ENCODE peak calls at places on chromosomes 1 and 21, in nine cellular contexts. L is tibial nerve, M is H1, Z is A549, F is transverse colon, B is stomach, P is K562, Y is SK-N-SH, C is sigmoid colon. D is an unnamed sample.

GRCh38 chr21:45003331-45004058 is 63.7 kb downstream of the SLX9 start:
- DNase-seq in M (no peak), Z (no peak), Y (no peak), P (no peak), F (peak), B (no peak), L (no peak), C (peak), D (no peak)

GRCh38 chr1:179817789-179818188 is 59.8 kb downstream of the TOR1AIP2 start:
- DNase-seq in F (no peak), M (no peak), Y (peak), P (no peak), Z (no peak), C (peak), L (peak), B (no peak), D (peak)

GRCh38 chr1:82486969-82487368 is 686.2 kb downstream of the ADGRL2 start:
- DNase-seq in F (no peak), M (no peak), P (no peak), Z (no peak), B (no peak), L (no peak), C (no peak), Y (no peak), D (no peak)

GRCh38 chr1:156498447-156499193 is 2.0 kb downstream of the MEF2D start:
- DNase-seq in B (peak), Z (no peak), P (no peak), F (peak), Y (no peak), C (peak), M (peak), L (no peak), D (no peak)

GRCh38 chr1:156151093-156151688 is 2.2 kb upstream of the SEMA4A start:
- DNase-seq in Z (no peak), M (no peak), B (no peak), Y (no peak), C (no peak), L (no peak), P (no peak), F (peak), D (no peak)

GRCh38 chr1:212475151-212475550 is 42.4 kb downstream of the NENF start:
- DNase-seq in B (no peak), C (no peak), Z (no peak), Y (no peak), P (no peak), L (no peak), F (no peak), M (no peak), D (no peak)

GRCh38 chr1:11748294-11749202 is 12.6 kb downstream of the AGTRAP start:
- DNase-seq in C (no peak), L (no peak), B (no peak), Z (no peak), M (no peak), F (no peak), P (no peak), Y (no peak), D (no peak)

GRCh38 chr1:235502601-235503332 is 1.5 kb downstream of the B3GALNT2 start:
- DNase-seq in B (no peak), Y (no peak), M (no peak), F (no peak), P (no peak), L (no peak), C (no peak), Z (no peak), D (no peak)

GRCh38 chr1:101051688-101052638 is 26.4 kb upstream of the DPH5 start:
- DNase-seq in Y (no peak), M (no peak), B (no peak), Z (no peak), C (no peak), L (no peak), P (no peak), F (no peak), D (no peak)

GRCh38 chr1:160032165-160032827 is 506 bp upstream of the PIGM start:
- DNase-seq in M (no peak), C (no peak), Y (peak), L (no peak), P (peak), Z (peak), B (no peak), F (peak), D (no peak)

GRCh38 chr21:46060596-46061061 is 37.3 kb upstream of the COL6A2 start:
- DNase-seq in B (peak), C (peak), Y (no peak), P (no peak), Z (peak), L (peak), F (peak), M (no peak), D (peak)

GRCh38 chr21:17495680-17496079 is 17.2 kb upstream of the CXADR start:
- DNase-seq in L (no peak), M (no peak), C (no peak), F (no peak), P (no peak), Y (no peak), Z (no peak), B (no peak), D (no peak)

GRCh38 chr1:173117108-173117633 is 66.4 kb upstream of the TNFSF18 start:
- DNase-seq in P (no peak), C (no peak), M (no peak), B (no peak), Y (no peak), Z (no peak), F (no peak), L (no peak), D (no peak)

GRCh38 chr1:207959995-207960745 is 49.2 kb upstream of the CD34 start:
- DNase-seq in B (no peak), F (no peak), Y (no peak), L (no peak), Z (no peak), M (no peak), C (no peak), P (no peak), D (no peak)

GRCh38 chr1:14937288-14937949 is 216.1 kb upstream of the TMEM51 start:
- DNase-seq in F (no peak), Z (no peak), B (no peak), Y (peak), L (no peak), M (no peak), C (no peak), P (no peak), D (no peak)

GRCh38 chr1:114330451-114330983 is 176.8 kb upstream of the SYT6 start:
- DNase-seq in B (no peak), L (no peak), M (no peak), P (no peak), Y (no peak), F (peak), Z (no peak), C (no peak), D (no peak)

GRCh38 chr1:185644531-185644930 is 89.7 kb upstream of the HMCN1 start:
- DNase-seq in L (no peak), Y (no peak), Z (no peak), M (no peak), B (no peak), P (no peak), C (no peak), F (no peak), D (no peak)

GRCh38 chr1:20476260-20477038 is 9.6 kb downstream of the CAMK2N1 start:
- DNase-seq in M (peak), P (peak), Z (peak), Y (peak), C (no peak), F (peak), B (peak), L (no peak), D (peak)

GRCh38 chr1:49319426-49319963 is 542.8 kb upstream of the BEND5 start:
- DNase-seq in C (no peak), F (no peak), L (no peak), Y (no peak), P (no peak), B (no peak), M (no peak), Z (no peak), D (no peak)

GRCh38 chr1:49323925-49324540 is 547.3 kb upstream of the BEND5 start:
- DNase-seq in C (no peak), P (no peak), B (no peak), L (no peak), M (no peak), F (no peak), Y (no peak), Z (no peak), D (no peak)

DNA sequence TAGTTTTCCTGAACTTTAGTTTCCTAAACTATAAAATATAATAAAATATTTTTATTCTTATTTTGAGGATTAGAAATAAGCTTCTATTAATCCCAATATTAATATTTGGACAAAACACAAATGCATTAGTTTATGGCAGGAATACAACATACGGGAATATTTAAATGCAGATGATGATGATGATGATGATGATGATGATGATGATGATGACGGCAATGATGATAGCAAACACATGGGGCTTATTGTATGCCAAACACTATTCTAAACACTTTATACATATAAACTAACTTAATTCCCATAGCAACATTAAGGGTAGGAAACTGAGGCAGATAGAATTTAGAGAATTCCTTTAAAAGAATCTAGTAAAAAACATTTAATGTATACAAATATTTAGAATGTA is 541.5 kb upstream of the BEND5 start:
- DNase-seq in B (no peak), F (no peak), P (no peak), Y (no peak), C (no peak), Z (no peak), M (no peak), L (no peak), D (no peak)
- TF ChIP-seq EP300 in B (no peak), F (no peak), P (no peak), Y (no peak), C (no peak), Z (no peak), M (no peak), L (no peak), D (no peak)

DNA sequence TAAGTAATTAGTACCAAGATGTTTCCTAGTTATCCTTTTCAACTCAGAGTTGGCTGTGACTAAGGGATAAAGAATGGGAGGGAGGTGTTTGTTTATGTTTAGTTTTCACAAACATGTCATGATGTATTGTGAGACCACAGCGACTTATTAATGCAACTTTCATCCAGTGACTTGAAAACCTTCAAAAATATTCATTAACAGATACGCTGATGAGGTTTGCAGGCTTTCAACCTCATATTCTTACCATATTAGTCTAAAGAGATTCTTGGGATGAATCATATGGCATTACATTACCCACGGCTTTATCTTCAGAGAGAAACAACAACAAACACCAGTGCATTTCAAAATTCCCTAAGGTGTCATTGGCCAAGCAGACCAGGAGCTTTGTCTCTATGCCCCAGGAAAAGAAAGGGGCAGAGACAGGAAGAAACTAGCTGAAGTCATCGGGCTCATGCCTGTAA is 36.4 kb downstream of the PALMD start:
- DNase-seq in L (no peak), Y (no peak), B (no peak), C (no peak), P (no peak), Z (peak), M (no peak), F (no peak), D (no peak)
- H3K4me3 ChIP-seq in L (no peak), Y (no peak), B (no peak), C (no peak), P (no peak), Z (no peak), M (no peak), F (no peak), D (no peak)

GRCh38 chr1:245969274-245969673 is 537.8 kb downstream of the SMYD3 start:
- DNase-seq in F (no peak), M (no peak), P (no peak), Z (no peak), Y (no peak), B (no peak), C (no peak), L (no peak), D (no peak)
- TF ChIP-seq EP300 in F (no peak), M (no peak), P (no peak), Z (no peak), Y (peak), B (no peak), C (no peak), L (no peak), D (no peak)

DNA sequence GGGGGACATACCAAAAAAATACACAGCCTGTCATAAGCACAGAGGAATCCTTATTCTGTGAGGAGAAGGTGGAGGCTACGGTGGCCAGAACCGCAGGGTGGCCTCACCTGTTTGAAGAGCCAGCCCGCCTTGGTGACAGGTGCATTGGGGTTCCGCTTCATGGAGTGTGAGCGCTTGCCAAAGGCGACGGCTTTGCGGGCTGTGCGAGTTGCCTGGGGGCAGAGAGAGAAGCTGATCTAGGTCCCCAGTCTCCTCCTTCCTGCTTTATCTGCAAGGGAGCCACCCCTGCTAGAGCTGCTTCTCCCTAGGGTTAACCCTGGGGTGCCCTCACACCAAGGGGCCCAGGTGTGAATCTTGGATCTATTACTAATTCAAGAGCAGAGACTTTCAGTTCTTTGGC is 54.3 kb upstream of the GOLT1A start:
- DNase-seq in Y (no peak), F (no peak), C (no peak), Z (no peak), M (no peak), L (no peak), P (no peak), B (no peak), D (no peak)
- H3K4me3 ChIP-seq in Y (no peak), F (no peak), C (no peak), Z (no peak), M (no peak), L (no peak), P (no peak), B (no peak), D (no peak)

GRCh38 chr1:239761509-239761908 is 330.2 kb upstream of the FMN2 start:
- DNase-seq in M (no peak), L (no peak), F (no peak), C (no peak), P (no peak), Z (no peak), Y (peak), B (no peak), D (no peak)
- TF ChIP-seq EP300 in M (no peak), L (no peak), F (no peak), C (no peak), P (no peak), Z (no peak), Y (no peak), B (no peak), D (no peak)

GRCh38 chr1:230712470-230712942 is 1.4 kb downstream of the AGT start:
- DNase-seq in Y (no peak), Z (no peak), L (no peak), P (no peak), C (no peak), B (no peak), M (no peak), F (no peak), D (no peak)

GRCh38 chr1:230713547-230713914 is 391 bp downstream of the AGT start:
- DNase-seq in Z (no peak), P (no peak), L (no peak), F (no peak), Y (no peak), M (no peak), C (no peak), B (no peak), D (no peak)

GRCh38 chr1:230711245-230711644 is 2.7 kb downstream of the AGT start:
- DNase-seq in F (no peak), Y (no peak), L (no peak), P (no peak), B (no peak), M (no peak), C (no peak), Z (no peak), D (no peak)

GRCh38 chr1:230713915-230714764 is at the start of gene AGT:
- DNase-seq in Y (no peak), M (no peak), C (peak), Z (no peak), F (peak), L (peak), P (no peak), B (peak), D (peak)

DNA sequence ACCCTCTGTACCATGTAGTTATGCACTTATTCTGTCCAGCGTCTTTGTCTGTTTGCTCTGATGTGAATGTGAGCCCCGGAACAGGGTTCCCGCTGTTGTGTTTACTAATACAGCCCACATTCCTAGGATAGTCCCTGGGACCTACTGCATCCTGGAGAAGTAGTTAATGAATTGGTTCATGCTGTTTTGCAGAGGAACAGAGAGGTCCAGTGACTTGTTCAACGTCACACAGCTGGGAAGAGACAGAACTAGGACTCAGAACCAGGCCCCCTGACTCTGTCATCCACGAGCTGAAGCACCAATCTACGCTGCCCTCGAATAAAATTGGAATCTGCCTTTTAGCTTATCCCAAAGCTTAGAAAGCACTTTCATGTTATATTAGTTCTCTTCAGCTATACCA is 784 bp downstream of the AGT start:
- DNase-seq in F (no peak), B (no peak), P (no peak), Y (no peak), Z (no peak), M (no peak), L (no peak), C (no peak), D (no peak)
- H3K4me3 ChIP-seq in F (no peak), B (no peak), P (no peak), Y (no peak), Z (no peak), M (no peak), L (no peak), C (no peak), D (no peak)

DNA sequence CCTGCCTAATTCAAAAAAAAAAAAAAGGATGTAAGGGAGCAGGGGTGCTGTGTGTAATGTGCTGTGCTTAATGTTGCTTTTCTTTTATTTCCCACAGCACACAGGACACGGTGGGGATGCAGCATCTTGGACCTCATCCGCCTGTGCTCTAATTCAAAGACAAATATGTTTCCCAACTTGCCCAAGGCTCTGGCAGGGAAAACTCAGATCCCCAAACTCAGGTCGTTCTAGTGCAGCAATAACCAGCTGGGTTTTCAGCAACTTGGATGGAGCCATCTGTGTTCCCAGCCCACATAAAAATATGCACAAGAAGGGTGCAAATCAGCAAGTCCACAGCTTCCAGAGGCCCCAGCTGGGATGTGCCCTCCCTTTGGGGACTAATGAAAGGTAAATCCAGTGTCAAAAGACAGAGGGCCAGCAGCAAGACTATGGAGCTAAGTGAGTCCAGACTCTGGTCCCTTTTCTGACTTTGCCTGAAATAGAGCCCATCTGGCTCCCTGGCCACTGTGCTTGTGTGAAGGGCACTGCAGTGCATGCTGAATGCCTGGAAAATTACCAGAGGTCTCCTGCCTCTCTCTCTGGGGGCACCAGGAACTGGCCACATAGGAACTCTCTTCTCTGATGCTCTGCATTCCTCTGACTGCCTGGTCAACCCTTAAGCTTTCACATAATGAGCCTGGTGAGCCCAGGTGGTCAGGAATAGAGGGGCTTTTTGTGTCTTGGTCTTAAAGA is 88.3 kb upstream of the C1orf21 start:
- DNase-seq in P (no peak), M (no peak), Z (no peak), C (no peak), Y (peak), F (no peak), B (no peak), L (no peak), D (no peak)
- TF ChIP-seq EP300 in P (no peak), M (no peak), Z (no peak), C (no peak), Y (no peak), F (no peak), B (no peak), L (no peak), D (no peak)

DNA sequence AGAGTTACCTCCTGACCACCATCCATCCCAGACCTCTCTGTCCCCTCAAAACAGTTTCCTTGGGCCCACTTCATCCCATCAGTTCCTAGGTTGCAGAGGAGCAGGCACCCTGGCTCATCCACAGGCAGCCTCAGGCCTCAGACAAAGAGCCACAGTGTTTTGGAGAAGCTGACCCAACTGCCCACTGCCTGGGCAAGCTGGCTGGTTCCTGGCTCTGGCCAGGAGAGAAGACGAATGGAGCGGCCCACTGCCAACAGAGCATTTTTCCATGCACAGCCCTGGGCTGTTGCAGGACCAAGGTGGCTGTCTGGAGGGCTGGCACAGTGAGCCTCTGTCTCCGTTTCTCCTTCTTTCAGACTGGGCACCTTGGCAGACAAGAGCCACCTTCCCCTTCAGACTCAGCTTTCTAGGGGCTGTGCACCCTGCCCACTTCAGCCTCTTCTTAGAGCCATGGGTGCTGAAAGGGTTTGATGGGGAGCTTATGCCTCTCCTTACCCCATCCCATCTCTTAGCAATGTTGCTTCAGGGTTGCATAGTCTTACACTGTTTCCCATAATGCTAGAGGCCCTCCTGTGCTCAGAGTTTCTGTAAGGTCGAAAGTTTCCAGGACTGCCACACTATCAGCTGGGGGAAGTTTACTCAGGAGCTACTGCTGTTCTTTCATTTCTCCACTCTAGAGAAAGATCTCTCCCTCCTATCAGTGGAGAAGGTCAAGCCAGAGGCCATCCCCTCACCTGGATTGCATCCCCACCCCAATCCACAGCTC is 982 bp downstream of the FMOD start:
- DNase-seq in L (no peak), M (no peak), Y (no peak), C (no peak), B (no peak), F (no peak), P (no peak), Z (no peak), D (no peak)
- H3K4me3 ChIP-seq in L (no peak), M (no peak), Y (no peak), C (no peak), B (peak), F (no peak), P (no peak), Z (no peak), D (peak)

GRCh38 chr1:227845519-227845918 is 30.0 kb downstream of the PRSS38 start:
- DNase-seq in B (no peak), Z (no peak), C (no peak), L (no peak), Y (no peak), P (no peak), M (no peak), F (no peak), D (no peak)
- TF ChIP-seq EP300 in B (no peak), Z (no peak), C (no peak), L (no peak), Y (no peak), P (no peak), M (no peak), F (no peak), D (no peak)

D was measured in ovary.